ENCODE peak calls at places on chromosomes 12 and 14, in ten cellular contexts. One of them, this sample, is unnamed.

GRCh38 chr12:42421844-42422779 is 96.1 kb downstream of the PPHLN1 start:
- DNase-seq in glutamatergic neuron: no peak
- DNase-seq in psoas muscle: no peak
- DNase-seq in mesothelial cell of epicardium: no peak
- DNase-seq in retinal pigment epithelial cell: no peak
- DNase-seq in A549: peak; percentile 11
- DNase-seq in RWPE1: no peak
- DNase-seq in thoracic aorta: no peak
- DNase-seq in CD8-positive, alpha-beta T cell: no peak
- DNase-seq in AG04449: peak; percentile 26
- DNase-seq in this sample: no peak

GRCh38 chr14:104554608-104555401 is 24.8 kb upstream of the C14orf180 start:
- DNase-seq in thoracic aorta: no peak
- DNase-seq in psoas muscle: peak; percentile 9
- DNase-seq in AG04449: no peak
- DNase-seq in RWPE1: no peak
- DNase-seq in CD8-positive, alpha-beta T cell: no peak
- DNase-seq in A549: no peak
- DNase-seq in glutamatergic neuron: peak; percentile 15
- DNase-seq in mesothelial cell of epicardium: peak; percentile 30
- DNase-seq in retinal pigment epithelial cell: no peak
- DNase-seq in this sample: no peak

GRCh38 chr14:23578560-23579310 is at the start of gene JPH4:
- DNase-seq in thoracic aorta: no peak
- DNase-seq in mesothelial cell of epicardium: no peak
- DNase-seq in retinal pigment epithelial cell: no peak
- DNase-seq in glutamatergic neuron: peak; percentile 83
- DNase-seq in A549: no peak
- DNase-seq in AG04449: no peak
- DNase-seq in RWPE1: no peak
- DNase-seq in CD8-positive, alpha-beta T cell: no peak
- DNase-seq in psoas muscle: no peak
- DNase-seq in this sample: no peak

GRCh38 chr14:98792171-98792570 is 479.8 kb downstream of the BCL11B start:
- DNase-seq in CD8-positive, alpha-beta T cell: no peak
- DNase-seq in psoas muscle: no peak
- DNase-seq in A549: no peak
- DNase-seq in mesothelial cell of epicardium: no peak
- DNase-seq in thoracic aorta: no peak
- DNase-seq in retinal pigment epithelial cell: no peak
- DNase-seq in glutamatergic neuron: no peak
- DNase-seq in AG04449: no peak
- DNase-seq in RWPE1: no peak
- DNase-seq in this sample: no peak

GRCh38 chr12:100518376-100518775 is 44.7 kb downstream of the NR1H4 start:
- DNase-seq in retinal pigment epithelial cell: no peak
- DNase-seq in RWPE1: no peak
- DNase-seq in AG04449: no peak
- DNase-seq in CD8-positive, alpha-beta T cell: no peak
- DNase-seq in glutamatergic neuron: no peak
- DNase-seq in mesothelial cell of epicardium: no peak
- DNase-seq in psoas muscle: no peak
- DNase-seq in thoracic aorta: no peak
- DNase-seq in A549: no peak
- DNase-seq in this sample: no peak

GRCh38 chr14:102088012-102088792 is 1.4 kb upstream of the HSP90AA1 start:
- DNase-seq in mesothelial cell of epicardium: no peak
- DNase-seq in thoracic aorta: no peak
- DNase-seq in RWPE1: no peak
- DNase-seq in AG04449: no peak
- DNase-seq in retinal pigment epithelial cell: no peak
- DNase-seq in A549: no peak
- DNase-seq in psoas muscle: peak; percentile 63
- DNase-seq in glutamatergic neuron: peak; percentile 34
- DNase-seq in CD8-positive, alpha-beta T cell: peak; percentile 13
- DNase-seq in this sample: no peak

GRCh38 chr12:34288963-34289345 is 266.7 kb downstream of the ALG10 start:
- DNase-seq in retinal pigment epithelial cell: no peak
- DNase-seq in AG04449: no peak
- DNase-seq in glutamatergic neuron: no peak
- DNase-seq in thoracic aorta: no peak
- DNase-seq in RWPE1: no peak
- DNase-seq in A549: no peak
- DNase-seq in psoas muscle: no peak
- DNase-seq in CD8-positive, alpha-beta T cell: no peak
- DNase-seq in mesothelial cell of epicardium: no peak
- DNase-seq in this sample: no peak

GRCh38 chr12:118922405-118922804 is 58.9 kb upstream of the SRRM4 start:
- DNase-seq in thoracic aorta: no peak
- DNase-seq in mesothelial cell of epicardium: no peak
- DNase-seq in retinal pigment epithelial cell: no peak
- DNase-seq in glutamatergic neuron: no peak
- DNase-seq in psoas muscle: no peak
- DNase-seq in CD8-positive, alpha-beta T cell: no peak
- DNase-seq in RWPE1: no peak
- DNase-seq in AG04449: no peak
- DNase-seq in A549: no peak
- DNase-seq in this sample: no peak

GRCh38 chr12:87200289-87200979 is 828.8 kb downstream of the C12orf50 start:
- DNase-seq in psoas muscle: no peak
- DNase-seq in retinal pigment epithelial cell: no peak
- DNase-seq in AG04449: no peak
- DNase-seq in CD8-positive, alpha-beta T cell: no peak
- DNase-seq in mesothelial cell of epicardium: no peak
- DNase-seq in RWPE1: peak; percentile 4
- DNase-seq in thoracic aorta: no peak
- DNase-seq in A549: no peak
- DNase-seq in glutamatergic neuron: no peak
- DNase-seq in this sample: no peak

GRCh38 chr12:87201598-87201997 is 827.6 kb downstream of the C12orf50 start:
- DNase-seq in CD8-positive, alpha-beta T cell: no peak
- DNase-seq in retinal pigment epithelial cell: no peak
- DNase-seq in glutamatergic neuron: no peak
- DNase-seq in mesothelial cell of epicardium: no peak
- DNase-seq in thoracic aorta: no peak
- DNase-seq in psoas muscle: no peak
- DNase-seq in RWPE1: no peak
- DNase-seq in AG04449: no peak
- DNase-seq in A549: no peak
- DNase-seq in this sample: no peak

GRCh38 chr12:87196329-87196728 is 832.9 kb downstream of the C12orf50 start:
- DNase-seq in retinal pigment epithelial cell: no peak
- DNase-seq in mesothelial cell of epicardium: no peak
- DNase-seq in CD8-positive, alpha-beta T cell: no peak
- DNase-seq in AG04449: peak; percentile 2
- DNase-seq in RWPE1: no peak
- DNase-seq in A549: no peak
- DNase-seq in psoas muscle: no peak
- DNase-seq in glutamatergic neuron: no peak
- DNase-seq in thoracic aorta: no peak
- DNase-seq in this sample: no peak

GRCh38 chr12:87202189-87202588 is 827.0 kb downstream of the C12orf50 start:
- DNase-seq in retinal pigment epithelial cell: no peak
- DNase-seq in A549: no peak
- DNase-seq in AG04449: no peak
- DNase-seq in CD8-positive, alpha-beta T cell: no peak
- DNase-seq in mesothelial cell of epicardium: no peak
- DNase-seq in thoracic aorta: no peak
- DNase-seq in glutamatergic neuron: no peak
- DNase-seq in psoas muscle: no peak
- DNase-seq in RWPE1: no peak
- DNase-seq in this sample: no peak
- TF ChIP-seq CTCF in retinal pigment epithelial cell: no peak
- TF ChIP-seq CTCF in A549: no peak
- TF ChIP-seq CTCF in AG04449: no peak
- TF ChIP-seq CTCF in CD8-positive, alpha-beta T cell: no peak
- TF ChIP-seq CTCF in mesothelial cell of epicardium: no peak
- TF ChIP-seq CTCF in thoracic aorta: no peak
- TF ChIP-seq CTCF in glutamatergic neuron: no peak
- TF ChIP-seq CTCF in psoas muscle: no peak
- TF ChIP-seq CTCF in RWPE1: no peak
- TF ChIP-seq CTCF in this sample: no peak

DNA sequence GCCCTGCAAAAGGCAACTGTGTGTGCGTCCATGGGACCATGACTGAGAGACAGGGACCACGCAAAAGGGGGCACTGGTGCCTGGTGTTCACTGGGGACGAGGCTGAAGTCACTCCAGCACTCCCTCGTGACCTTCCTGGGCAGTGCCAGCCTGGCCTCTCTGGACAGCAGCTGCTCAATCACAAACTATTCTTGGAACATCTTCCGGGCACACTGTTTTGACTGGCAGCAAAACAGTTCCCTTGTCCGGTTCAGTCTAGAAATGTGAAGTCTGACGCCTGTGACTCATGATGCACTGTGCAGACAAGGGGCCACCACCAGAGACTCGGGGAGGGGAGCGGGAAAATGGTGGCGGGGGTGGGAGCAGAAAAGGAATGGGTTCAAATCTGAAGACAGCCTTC is 20.8 kb downstream of the SNRNP35 start:
- DNase-seq in glutamatergic neuron: no peak
- DNase-seq in CD8-positive, alpha-beta T cell: no peak
- DNase-seq in psoas muscle: peak; percentile 74
- DNase-seq in RWPE1: peak; percentile 24
- DNase-seq in AG04449: no peak
- DNase-seq in thoracic aorta: peak; percentile 75
- DNase-seq in mesothelial cell of epicardium: no peak
- DNase-seq in retinal pigment epithelial cell: no peak
- DNase-seq in A549: no peak
- DNase-seq in this sample: no peak
- TF ChIP-seq CTCF in glutamatergic neuron: no peak
- TF ChIP-seq CTCF in CD8-positive, alpha-beta T cell: no peak
- TF ChIP-seq CTCF in psoas muscle: no peak
- TF ChIP-seq CTCF in RWPE1: no peak
- TF ChIP-seq CTCF in AG04449: no peak
- TF ChIP-seq CTCF in thoracic aorta: no peak
- TF ChIP-seq CTCF in mesothelial cell of epicardium: no peak
- TF ChIP-seq CTCF in retinal pigment epithelial cell: no peak
- TF ChIP-seq CTCF in A549: no peak
- TF ChIP-seq CTCF in this sample: no peak

GRCh38 chr12:116739381-116739887 is 1.3 kb downstream of the RNFT2 start:
- DNase-seq in A549: no peak
- DNase-seq in thoracic aorta: no peak
- DNase-seq in RWPE1: no peak
- DNase-seq in AG04449: no peak
- DNase-seq in retinal pigment epithelial cell: no peak
- DNase-seq in glutamatergic neuron: no peak
- DNase-seq in psoas muscle: no peak
- DNase-seq in CD8-positive, alpha-beta T cell: no peak
- DNase-seq in mesothelial cell of epicardium: no peak
- DNase-seq in this sample: no peak

GRCh38 chr12:116735084-116735483 is 2.8 kb downstream of the SPRING1 start:
- DNase-seq in AG04449: no peak
- DNase-seq in mesothelial cell of epicardium: no peak
- DNase-seq in CD8-positive, alpha-beta T cell: no peak
- DNase-seq in psoas muscle: no peak
- DNase-seq in glutamatergic neuron: no peak
- DNase-seq in thoracic aorta: no peak
- DNase-seq in A549: no peak
- DNase-seq in RWPE1: no peak
- DNase-seq in retinal pigment epithelial cell: no peak
- DNase-seq in this sample: no peak

GRCh38 chr12:116736962-116737773 is 701 bp downstream of the SPRING1 start:
- DNase-seq in AG04449: no peak
- DNase-seq in psoas muscle: no peak
- DNase-seq in thoracic aorta: no peak
- DNase-seq in RWPE1: peak; percentile 31
- DNase-seq in CD8-positive, alpha-beta T cell: no peak
- DNase-seq in retinal pigment epithelial cell: no peak
- DNase-seq in glutamatergic neuron: peak; percentile 32
- DNase-seq in mesothelial cell of epicardium: no peak
- DNase-seq in A549: no peak
- DNase-seq in this sample: no peak

GRCh38 chr12:116735951-116736599 is 1.8 kb downstream of the SPRING1 start:
- DNase-seq in glutamatergic neuron: no peak
- DNase-seq in psoas muscle: no peak
- DNase-seq in RWPE1: no peak
- DNase-seq in AG04449: no peak
- DNase-seq in A549: peak; percentile 17
- DNase-seq in CD8-positive, alpha-beta T cell: no peak
- DNase-seq in thoracic aorta: no peak
- DNase-seq in mesothelial cell of epicardium: no peak
- DNase-seq in retinal pigment epithelial cell: no peak
- DNase-seq in this sample: no peak

DNA sequence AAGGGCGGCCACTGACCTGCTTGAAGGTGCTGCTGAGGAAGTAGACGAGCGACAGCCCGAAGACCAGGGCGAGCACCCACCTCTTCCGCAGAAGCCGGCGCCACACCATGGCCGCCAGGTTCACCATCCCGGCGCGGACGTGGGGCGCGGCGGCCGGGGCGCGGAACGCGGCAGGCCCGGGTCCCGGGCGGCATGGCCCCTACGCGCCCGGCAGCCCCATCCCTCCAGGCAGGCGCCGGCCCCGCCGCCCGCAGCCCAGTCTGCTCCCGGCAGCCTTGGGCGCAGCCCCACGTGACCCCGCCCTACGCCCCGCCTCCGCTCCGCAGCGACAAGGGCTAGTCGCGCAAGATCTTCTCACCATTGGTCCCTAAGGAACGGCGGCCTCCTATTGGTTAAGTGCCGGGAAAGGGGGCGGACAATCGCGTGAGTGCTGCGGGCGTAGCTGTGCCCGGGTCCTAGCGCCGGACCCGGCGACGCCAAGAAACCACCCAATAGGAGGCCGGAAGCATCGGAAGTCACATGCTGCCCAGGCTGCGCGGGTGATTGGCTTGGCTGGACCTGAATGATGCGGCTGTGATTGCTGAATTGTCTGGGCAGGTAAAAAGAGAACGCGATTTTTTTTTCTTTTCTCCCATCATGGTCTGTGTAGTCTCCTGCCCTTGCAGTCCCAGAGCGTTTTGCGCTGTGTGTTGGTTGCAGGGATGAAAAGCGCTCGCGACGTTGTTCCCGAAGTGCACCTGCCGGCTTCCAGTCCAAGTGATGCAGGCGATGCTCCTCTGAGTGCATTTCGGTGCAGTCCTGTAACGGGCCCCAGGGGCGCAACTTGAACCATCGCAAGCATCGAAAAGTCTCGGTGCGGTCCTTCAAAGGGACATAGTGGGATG is at the start of the genes RNFT2 and SPRING1:
- DNase-seq in CD8-positive, alpha-beta T cell: peak; percentile 98
- DNase-seq in AG04449: peak; percentile 96
- DNase-seq in psoas muscle: peak; percentile 99
- DNase-seq in retinal pigment epithelial cell: peak; percentile 98
- DNase-seq in glutamatergic neuron: peak; percentile 99
- DNase-seq in A549: peak; percentile 99
- DNase-seq in RWPE1: peak; percentile 100
- DNase-seq in thoracic aorta: peak; percentile 99
- DNase-seq in mesothelial cell of epicardium: peak; percentile 97
- DNase-seq in this sample: peak; percentile 85
- TF ChIP-seq CTCF in CD8-positive, alpha-beta T cell: no peak
- TF ChIP-seq CTCF in AG04449: no peak
- TF ChIP-seq CTCF in psoas muscle: no peak
- TF ChIP-seq CTCF in retinal pigment epithelial cell: peak; percentile 18
- TF ChIP-seq CTCF in glutamatergic neuron: no peak
- TF ChIP-seq CTCF in A549: no peak
- TF ChIP-seq CTCF in RWPE1: no peak
- TF ChIP-seq CTCF in thoracic aorta: no peak
- TF ChIP-seq CTCF in mesothelial cell of epicardium: peak; percentile 14
- TF ChIP-seq CTCF in this sample: peak; percentile 16

DNA sequence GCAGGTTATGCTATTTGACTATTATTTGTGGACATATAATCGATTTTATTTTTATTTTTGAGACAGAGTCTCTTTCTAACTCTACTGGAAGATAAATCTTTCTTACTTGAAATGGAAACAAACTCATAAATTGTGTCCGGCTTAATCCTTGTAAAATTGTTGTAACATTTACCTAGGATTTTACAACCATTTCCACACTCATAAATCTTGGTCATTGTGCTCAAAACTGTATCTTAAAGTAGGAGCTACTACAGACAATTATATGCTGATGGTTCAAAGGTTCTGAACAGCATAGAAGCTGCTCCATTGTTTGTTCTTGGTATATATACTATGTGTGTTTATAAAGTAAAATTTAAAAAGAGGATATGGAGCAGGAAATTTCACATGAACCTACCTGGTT is 4.6 kb upstream of the ARF6 start:
- DNase-seq in psoas muscle: no peak
- DNase-seq in thoracic aorta: no peak
- DNase-seq in AG04449: no peak
- DNase-seq in mesothelial cell of epicardium: no peak
- DNase-seq in RWPE1: no peak
- DNase-seq in CD8-positive, alpha-beta T cell: no peak
- DNase-seq in A549: no peak
- DNase-seq in glutamatergic neuron: no peak
- DNase-seq in retinal pigment epithelial cell: no peak
- DNase-seq in this sample: no peak
- TF ChIP-seq CTCF in psoas muscle: no peak
- TF ChIP-seq CTCF in thoracic aorta: no peak
- TF ChIP-seq CTCF in AG04449: no peak
- TF ChIP-seq CTCF in mesothelial cell of epicardium: no peak
- TF ChIP-seq CTCF in RWPE1: no peak
- TF ChIP-seq CTCF in CD8-positive, alpha-beta T cell: no peak
- TF ChIP-seq CTCF in A549: no peak
- TF ChIP-seq CTCF in glutamatergic neuron: no peak
- TF ChIP-seq CTCF in retinal pigment epithelial cell: no peak
- TF ChIP-seq CTCF in this sample: no peak